ENCODE peak calls at places on chromosomes 1 and 21, in eight cellular contexts. One of them, this sample, is unnamed. For H3K9me3 and H3K36me3, the result is how much of the 10 kb centered on the place peaks cover.

GRCh38 chr1:164524810-164525209 is 34.2 kb upstream of the PBX1 start:
- DNase-seq in astrocyte: peak
- DNase-seq in testis: no peak
- DNase-seq in IMR-90: peak
- DNase-seq in PC-3: no peak
- DNase-seq in CD4-positive, CD25-positive, alpha-beta regulatory T cell: no peak
- DNase-seq in lower lobe of right lung: no peak
- DNase-seq in Peyer's patch: no peak
- DNase-seq in this sample: no peak

GRCh38 chr1:161330346-161330745 is 16.2 kb downstream of the SDHC start:
- DNase-seq in astrocyte: no peak
- DNase-seq in testis: no peak
- DNase-seq in IMR-90: no peak
- DNase-seq in PC-3: peak
- DNase-seq in CD4-positive, CD25-positive, alpha-beta regulatory T cell: no peak
- DNase-seq in lower lobe of right lung: no peak
- DNase-seq in Peyer's patch: no peak
- DNase-seq in this sample: no peak

GRCh38 chr1:67652800-67653199 is 32.2 kb upstream of the GADD45A start:
- DNase-seq in astrocyte: peak
- DNase-seq in testis: no peak
- DNase-seq in IMR-90: peak
- DNase-seq in PC-3: peak
- DNase-seq in CD4-positive, CD25-positive, alpha-beta regulatory T cell: no peak
- DNase-seq in lower lobe of right lung: no peak
- DNase-seq in Peyer's patch: no peak
- DNase-seq in this sample: peak

GRCh38 chr1:110555807-110556470 is 37.0 kb upstream of the KCNA10 start:
- DNase-seq in astrocyte: no peak
- DNase-seq in testis: peak
- DNase-seq in IMR-90: no peak
- DNase-seq in PC-3: no peak
- DNase-seq in CD4-positive, CD25-positive, alpha-beta regulatory T cell: no peak
- DNase-seq in lower lobe of right lung: no peak
- DNase-seq in Peyer's patch: no peak
- DNase-seq in this sample: peak

GRCh38 chr21:16084776-16085364 is 355.1 kb downstream of the USP25 start:
- DNase-seq in astrocyte: peak
- DNase-seq in testis: peak
- DNase-seq in IMR-90: peak
- DNase-seq in PC-3: peak
- DNase-seq in CD4-positive, CD25-positive, alpha-beta regulatory T cell: no peak
- DNase-seq in lower lobe of right lung: no peak
- DNase-seq in Peyer's patch: no peak
- DNase-seq in this sample: peak

GRCh38 chr1:235974616-235975015 is 90.3 kb downstream of the NID1 start:
- DNase-seq in astrocyte: peak
- DNase-seq in testis: no peak
- DNase-seq in IMR-90: peak
- DNase-seq in PC-3: no peak
- DNase-seq in CD4-positive, CD25-positive, alpha-beta regulatory T cell: no peak
- DNase-seq in lower lobe of right lung: no peak
- DNase-seq in Peyer's patch: no peak
- DNase-seq in this sample: no peak

GRCh38 chr1:8554956-8555534 is 237.1 kb downstream of the SLC45A1 start:
- DNase-seq in astrocyte: peak
- DNase-seq in testis: peak
- DNase-seq in IMR-90: peak
- DNase-seq in PC-3: peak
- DNase-seq in CD4-positive, CD25-positive, alpha-beta regulatory T cell: no peak
- DNase-seq in lower lobe of right lung: no peak
- DNase-seq in Peyer's patch: no peak
- DNase-seq in this sample: peak

GRCh38 chr1:175067707-175068106 is at the start of gene TNN:
- DNase-seq in astrocyte: no peak
- DNase-seq in testis: no peak
- DNase-seq in IMR-90: no peak
- DNase-seq in PC-3: no peak
- DNase-seq in CD4-positive, CD25-positive, alpha-beta regulatory T cell: no peak
- DNase-seq in lower lobe of right lung: no peak
- DNase-seq in Peyer's patch: no peak
- DNase-seq in this sample: no peak

GRCh38 chr1:41891403-41891896 is 27.3 kb downstream of the HIVEP3 start:
- DNase-seq in astrocyte: no peak
- DNase-seq in testis: no peak
- DNase-seq in IMR-90: peak
- DNase-seq in PC-3: no peak
- DNase-seq in CD4-positive, CD25-positive, alpha-beta regulatory T cell: peak
- DNase-seq in lower lobe of right lung: peak
- DNase-seq in Peyer's patch: peak
- DNase-seq in this sample: no peak

GRCh38 chr1:157154940-157155514 is 16.8 kb upstream of the ETV3 start:
- DNase-seq in astrocyte: no peak
- DNase-seq in testis: peak
- DNase-seq in IMR-90: peak
- DNase-seq in PC-3: peak
- DNase-seq in CD4-positive, CD25-positive, alpha-beta regulatory T cell: no peak
- DNase-seq in lower lobe of right lung: peak
- DNase-seq in Peyer's patch: no peak
- DNase-seq in this sample: peak

GRCh38 chr1:19563336-19564097 is 78.2 kb upstream of the CAPZB start:
- DNase-seq in astrocyte: peak
- DNase-seq in testis: peak
- DNase-seq in IMR-90: peak
- DNase-seq in PC-3: no peak
- DNase-seq in CD4-positive, CD25-positive, alpha-beta regulatory T cell: no peak
- DNase-seq in lower lobe of right lung: peak
- DNase-seq in Peyer's patch: no peak
- DNase-seq in this sample: peak

GRCh38 chr1:92310185-92310597 is 11.3 kb downstream of the RPAP2 start:
- DNase-seq in astrocyte: no peak
- DNase-seq in testis: no peak
- DNase-seq in IMR-90: peak
- DNase-seq in PC-3: peak
- DNase-seq in CD4-positive, CD25-positive, alpha-beta regulatory T cell: peak
- DNase-seq in lower lobe of right lung: no peak
- DNase-seq in Peyer's patch: no peak
- DNase-seq in this sample: no peak

GRCh38 chr1:204065174-204065985 is 7.5 kb upstream of the SOX13 start:
- DNase-seq in astrocyte: no peak
- DNase-seq in testis: no peak
- DNase-seq in IMR-90: peak
- DNase-seq in PC-3: peak
- DNase-seq in CD4-positive, CD25-positive, alpha-beta regulatory T cell: no peak
- DNase-seq in lower lobe of right lung: no peak
- DNase-seq in Peyer's patch: no peak
- DNase-seq in this sample: no peak

GRCh38 chr1:27010226-27010994 is 2.2 kb downstream of the TENT5B start:
- DNase-seq in astrocyte: no peak
- DNase-seq in testis: no peak
- DNase-seq in IMR-90: no peak
- DNase-seq in PC-3: peak
- DNase-seq in CD4-positive, CD25-positive, alpha-beta regulatory T cell: no peak
- DNase-seq in lower lobe of right lung: no peak
- DNase-seq in Peyer's patch: no peak
- DNase-seq in this sample: no peak

GRCh38 chr1:40691538-40692428 is at the start of gene NFYC:
- DNase-seq in astrocyte: peak
- DNase-seq in testis: peak
- DNase-seq in IMR-90: peak
- DNase-seq in PC-3: peak
- DNase-seq in CD4-positive, CD25-positive, alpha-beta regulatory T cell: peak
- DNase-seq in lower lobe of right lung: peak
- DNase-seq in Peyer's patch: peak
- DNase-seq in this sample: peak

GRCh38 chr1:78834201-78834741 is 172.3 kb downstream of the ADGRL4 start:
- DNase-seq in astrocyte: peak
- DNase-seq in testis: no peak
- DNase-seq in IMR-90: no peak
- DNase-seq in PC-3: peak
- DNase-seq in CD4-positive, CD25-positive, alpha-beta regulatory T cell: no peak
- DNase-seq in lower lobe of right lung: no peak
- DNase-seq in Peyer's patch: no peak
- DNase-seq in this sample: no peak

GRCh38 chr1:78840447-78841251 is 165.9 kb downstream of the ADGRL4 start:
- DNase-seq in astrocyte: peak
- DNase-seq in testis: no peak
- DNase-seq in IMR-90: peak
- DNase-seq in PC-3: peak
- DNase-seq in CD4-positive, CD25-positive, alpha-beta regulatory T cell: no peak
- DNase-seq in lower lobe of right lung: no peak
- DNase-seq in Peyer's patch: no peak
- DNase-seq in this sample: peak

GRCh38 chr1:78839704-78840277 is 166.7 kb downstream of the ADGRL4 start:
- DNase-seq in astrocyte: no peak
- DNase-seq in testis: peak
- DNase-seq in IMR-90: peak
- DNase-seq in PC-3: peak
- DNase-seq in CD4-positive, CD25-positive, alpha-beta regulatory T cell: peak
- DNase-seq in lower lobe of right lung: no peak
- DNase-seq in Peyer's patch: no peak
- DNase-seq in this sample: no peak

GRCh38 chr1:78833491-78833890 is 173.0 kb downstream of the ADGRL4 start:
- DNase-seq in astrocyte: peak
- DNase-seq in testis: no peak
- DNase-seq in IMR-90: peak
- DNase-seq in PC-3: peak
- DNase-seq in CD4-positive, CD25-positive, alpha-beta regulatory T cell: no peak
- DNase-seq in lower lobe of right lung: no peak
- DNase-seq in Peyer's patch: no peak
- DNase-seq in this sample: peak

DNA sequence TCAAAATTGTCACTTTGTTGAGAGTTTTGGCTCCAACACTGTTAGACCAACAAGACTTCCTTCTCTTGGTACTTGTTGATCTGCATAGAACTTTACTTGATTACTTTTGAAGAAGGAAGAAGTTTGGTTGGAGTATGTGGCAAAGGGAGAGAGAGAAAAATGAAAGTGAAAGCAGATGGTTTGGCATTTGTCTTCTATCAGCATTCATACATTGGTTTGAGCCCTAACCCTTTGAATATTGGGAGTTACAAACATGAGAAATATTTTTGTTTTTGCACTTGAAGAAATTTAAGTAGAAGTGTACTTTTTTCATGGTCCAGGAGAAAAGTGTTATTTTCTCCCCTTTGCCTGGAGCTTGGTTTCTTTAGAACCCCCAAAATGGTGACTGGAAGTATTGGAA is 169.8 kb downstream of the ADGRL4 start:
- DNase-seq in astrocyte: no peak
- DNase-seq in testis: no peak
- DNase-seq in IMR-90: no peak
- DNase-seq in PC-3: no peak
- DNase-seq in CD4-positive, CD25-positive, alpha-beta regulatory T cell: peak
- DNase-seq in lower lobe of right lung: no peak
- DNase-seq in Peyer's patch: no peak
- DNase-seq in this sample: no peak
- H3K4me3 ChIP-seq in astrocyte: no peak
- H3K4me3 ChIP-seq in testis: no peak
- H3K4me3 ChIP-seq in IMR-90: no peak
- H3K4me3 ChIP-seq in PC-3: no peak
- H3K4me3 ChIP-seq in CD4-positive, CD25-positive, alpha-beta regulatory T cell: peak
- H3K4me3 ChIP-seq in lower lobe of right lung: no peak
- H3K4me3 ChIP-seq in Peyer's patch: no peak
- H3K4me3 ChIP-seq in this sample: no peak

DNA sequence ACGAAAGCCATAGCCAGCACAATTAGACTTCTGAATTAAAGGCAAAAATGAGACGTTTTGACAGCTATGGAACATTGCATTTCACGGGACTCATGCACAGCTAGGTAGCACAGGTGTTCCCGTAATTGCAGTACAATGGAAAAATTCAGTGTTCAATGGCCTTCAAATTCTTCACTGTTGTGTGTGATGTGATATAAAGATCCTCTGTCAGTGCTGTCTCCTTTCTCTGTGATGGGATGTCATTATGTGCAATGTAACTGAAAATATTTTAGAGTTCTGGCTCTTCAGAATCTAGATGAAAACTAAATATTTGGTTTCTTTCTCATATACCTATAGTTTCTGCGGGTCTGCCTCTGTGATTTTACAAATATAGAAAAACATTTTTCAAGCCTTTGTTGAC is 1599.7 kb downstream of the MRPL39 start:
- DNase-seq in astrocyte: no peak
- DNase-seq in testis: no peak
- DNase-seq in IMR-90: no peak
- DNase-seq in PC-3: no peak
- DNase-seq in CD4-positive, CD25-positive, alpha-beta regulatory T cell: no peak
- DNase-seq in lower lobe of right lung: no peak
- DNase-seq in Peyer's patch: no peak
- DNase-seq in this sample: no peak
- H3K9me3 ChIP-seq in astrocyte: under half
- H3K9me3 ChIP-seq in testis: under half
- H3K9me3 ChIP-seq in IMR-90: under half
- H3K9me3 ChIP-seq in PC-3: under half
- H3K9me3 ChIP-seq in CD4-positive, CD25-positive, alpha-beta regulatory T cell: under half
- H3K9me3 ChIP-seq in lower lobe of right lung: under half
- H3K9me3 ChIP-seq in Peyer's patch: under half
- H3K9me3 ChIP-seq in this sample: under half

GRCh38 chr1:205706601-205707502 is 26.5 kb upstream of the SLC45A3 start:
- DNase-seq in astrocyte: no peak
- DNase-seq in testis: peak
- DNase-seq in IMR-90: no peak
- DNase-seq in PC-3: no peak
- DNase-seq in CD4-positive, CD25-positive, alpha-beta regulatory T cell: no peak
- DNase-seq in lower lobe of right lung: no peak
- DNase-seq in Peyer's patch: no peak
- DNase-seq in this sample: no peak
- H3K36me3 ChIP-seq in astrocyte: under half
- H3K36me3 ChIP-seq in testis: under half
- H3K36me3 ChIP-seq in IMR-90: under half
- H3K36me3 ChIP-seq in PC-3: under half
- H3K36me3 ChIP-seq in CD4-positive, CD25-positive, alpha-beta regulatory T cell: under half
- H3K36me3 ChIP-seq in lower lobe of right lung: under half
- H3K36me3 ChIP-seq in Peyer's patch: under half
- H3K36me3 ChIP-seq in this sample: half or more

DNA sequence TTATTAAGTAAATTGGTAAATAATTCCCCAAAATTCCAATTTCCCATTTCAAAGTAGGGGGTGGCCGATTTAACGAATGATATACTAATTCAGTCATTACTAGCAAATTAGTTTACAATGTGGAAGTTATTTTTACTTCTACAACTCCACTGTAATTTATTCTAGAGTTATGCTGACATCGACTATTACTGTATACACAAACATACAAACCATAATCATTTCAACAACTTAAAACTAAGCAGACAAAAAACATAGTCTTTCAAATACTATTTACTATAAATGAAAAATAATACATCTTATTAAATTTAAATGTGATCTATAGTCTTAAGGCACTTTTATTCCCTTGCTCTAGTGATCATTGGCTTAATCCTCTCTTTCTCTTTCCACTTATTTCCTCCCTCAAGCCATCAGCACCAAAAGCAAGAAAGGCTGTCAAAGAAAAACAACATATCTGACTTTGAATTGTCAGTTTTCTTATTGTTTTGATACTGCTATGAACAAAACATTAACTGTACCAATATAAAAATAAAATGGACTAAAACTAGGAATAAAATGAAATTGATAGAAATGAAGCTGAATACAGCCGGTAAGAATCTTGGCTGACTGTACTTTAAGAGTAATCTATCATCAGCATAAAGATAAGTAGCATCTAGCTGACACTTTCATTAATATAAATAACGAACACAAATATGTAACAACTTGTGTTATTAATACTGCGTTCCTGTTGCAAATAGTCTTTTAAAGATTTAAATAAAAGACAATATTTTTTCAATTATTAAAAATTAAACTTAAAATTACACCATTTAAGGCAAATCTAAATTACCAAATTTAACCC is 4.1 kb downstream of the CDC42BPA start:
- DNase-seq in astrocyte: no peak
- DNase-seq in testis: no peak
- DNase-seq in IMR-90: no peak
- DNase-seq in PC-3: no peak
- DNase-seq in CD4-positive, CD25-positive, alpha-beta regulatory T cell: no peak
- DNase-seq in lower lobe of right lung: no peak
- DNase-seq in Peyer's patch: no peak
- DNase-seq in this sample: no peak
- H3K4me3 ChIP-seq in astrocyte: peak
- H3K4me3 ChIP-seq in testis: peak
- H3K4me3 ChIP-seq in IMR-90: peak
- H3K4me3 ChIP-seq in PC-3: peak
- H3K4me3 ChIP-seq in CD4-positive, CD25-positive, alpha-beta regulatory T cell: no peak
- H3K4me3 ChIP-seq in lower lobe of right lung: peak
- H3K4me3 ChIP-seq in Peyer's patch: no peak
- H3K4me3 ChIP-seq in this sample: peak